ENCODE peak calls at places on chromosomes 7 and 10, in six cellular contexts. One of them, this sample, is unnamed.

GRCh38 chr10:132975976-132976682 is 33.8 kb upstream of the CFAP46 start:
- DNase-seq in K562: no peak
- DNase-seq in GM12878: no peak
- DNase-seq in endothelial cell of umbilical vein: no peak
- DNase-seq in HepG2: no peak
- DNase-seq in A549: no peak
- DNase-seq in this sample: no peak

GRCh38 chr7:116317907-116318306 is 107.6 kb downstream of the TES start:
- DNase-seq in HepG2: no peak
- DNase-seq in endothelial cell of umbilical vein: peak; percentile 26
- DNase-seq in GM12878: no peak
- DNase-seq in K562: no peak
- DNase-seq in A549: no peak
- DNase-seq in this sample: no peak

GRCh38 chr7:130446285-130446684 is 5.5 kb upstream of the CEP41 start:
- DNase-seq in A549: no peak
- DNase-seq in endothelial cell of umbilical vein: no peak
- DNase-seq in GM12878: no peak
- DNase-seq in K562: no peak
- DNase-seq in HepG2: no peak
- DNase-seq in this sample: no peak

GRCh38 chr10:59465089-59465488 is 102.7 kb upstream of the FAM13C start:
- DNase-seq in GM12878: no peak
- DNase-seq in K562: no peak
- DNase-seq in HepG2: peak; percentile 4
- DNase-seq in endothelial cell of umbilical vein: no peak
- DNase-seq in A549: peak; percentile 2
- DNase-seq in this sample: no peak

GRCh38 chr10:13587367-13587766 is 602 bp downstream of the PRPF18 start:
- DNase-seq in K562: peak; percentile 11
- DNase-seq in endothelial cell of umbilical vein: no peak
- DNase-seq in A549: no peak
- DNase-seq in HepG2: peak; percentile 6
- DNase-seq in GM12878: no peak
- DNase-seq in this sample: no peak

GRCh38 chr10:132135398-132135872 is 51.3 kb upstream of the DPYSL4 start:
- DNase-seq in GM12878: no peak
- DNase-seq in A549: no peak
- DNase-seq in K562: no peak
- DNase-seq in endothelial cell of umbilical vein: no peak
- DNase-seq in HepG2: no peak
- DNase-seq in this sample: no peak

GRCh38 chr7:10474048-10474447 is 499.6 kb upstream of the PHF14 start:
- DNase-seq in endothelial cell of umbilical vein: no peak
- DNase-seq in K562: no peak
- DNase-seq in GM12878: no peak
- DNase-seq in A549: peak; percentile 1
- DNase-seq in HepG2: peak; percentile 2
- DNase-seq in this sample: no peak

GRCh38 chr10:75599875-75600648 is 168.6 kb downstream of the LRMDA start:
- DNase-seq in HepG2: peak; percentile 67
- DNase-seq in GM12878: no peak
- DNase-seq in A549: no peak
- DNase-seq in endothelial cell of umbilical vein: no peak
- DNase-seq in K562: no peak
- DNase-seq in this sample: no peak

GRCh38 chr10:116892873-116893685 is 43.8 kb downstream of the ENO4 start:
- DNase-seq in HepG2: no peak
- DNase-seq in A549: no peak
- DNase-seq in K562: no peak
- DNase-seq in GM12878: no peak
- DNase-seq in endothelial cell of umbilical vein: peak; percentile 52
- DNase-seq in this sample: no peak

GRCh38 chr10:132808568-132809236 is 22.8 kb upstream of the NKX6-2 start:
- DNase-seq in endothelial cell of umbilical vein: no peak
- DNase-seq in GM12878: no peak
- DNase-seq in A549: no peak
- DNase-seq in K562: no peak
- DNase-seq in HepG2: no peak
- DNase-seq in this sample: no peak

GRCh38 chr10:127123626-127124025 is 72.8 kb downstream of the INSYN2A start:
- DNase-seq in endothelial cell of umbilical vein: no peak
- DNase-seq in A549: no peak
- DNase-seq in HepG2: no peak
- DNase-seq in GM12878: no peak
- DNase-seq in K562: no peak
- DNase-seq in this sample: no peak

GRCh38 chr10:89419548-89419947 is 5.2 kb downstream of the IFIT5 start:
- DNase-seq in K562: no peak
- DNase-seq in GM12878: no peak
- DNase-seq in A549: no peak
- DNase-seq in endothelial cell of umbilical vein: no peak
- DNase-seq in HepG2: no peak
- DNase-seq in this sample: peak; percentile 69

GRCh38 chr7:142898377-142899235 is 13.1 kb upstream of the TRPV6 start:
- DNase-seq in HepG2: no peak
- DNase-seq in endothelial cell of umbilical vein: no peak
- DNase-seq in K562: no peak
- DNase-seq in A549: no peak
- DNase-seq in GM12878: no peak
- DNase-seq in this sample: no peak

GRCh38 chr10:48801026-48801425 is 116.4 kb downstream of the WDFY4 start:
- DNase-seq in GM12878: no peak
- DNase-seq in A549: no peak
- DNase-seq in K562: no peak
- DNase-seq in endothelial cell of umbilical vein: peak; percentile 4
- DNase-seq in HepG2: no peak
- DNase-seq in this sample: no peak

GRCh38 chr10:71743866-71744265 is 24.3 kb upstream of the C10orf105 start:
- DNase-seq in K562: no peak
- DNase-seq in HepG2: no peak
- DNase-seq in endothelial cell of umbilical vein: no peak
- DNase-seq in GM12878: no peak
- DNase-seq in A549: no peak
- DNase-seq in this sample: no peak

GRCh38 chr7:73960548-73960947 is 67.4 kb upstream of the ELN start:
- DNase-seq in GM12878: no peak
- DNase-seq in HepG2: no peak
- DNase-seq in K562: no peak
- DNase-seq in A549: peak; percentile 38
- DNase-seq in endothelial cell of umbilical vein: no peak
- DNase-seq in this sample: peak; percentile 40

GRCh38 chr10:60497364-60497763 is 107.7 kb upstream of the ANK3 start:
- DNase-seq in K562: no peak
- DNase-seq in endothelial cell of umbilical vein: peak; percentile 40
- DNase-seq in A549: no peak
- DNase-seq in GM12878: no peak
- DNase-seq in HepG2: no peak
- DNase-seq in this sample: no peak

GRCh38 chr10:26840938-26841732 is 19.6 kb downstream of the ABI1 start:
- DNase-seq in K562: no peak
- DNase-seq in HepG2: no peak
- DNase-seq in endothelial cell of umbilical vein: peak; percentile 41
- DNase-seq in GM12878: no peak
- DNase-seq in A549: no peak
- DNase-seq in this sample: no peak

GRCh38 chr10:90470971-90471370 is 386.9 kb downstream of the HTR7 start:
- DNase-seq in HepG2: no peak
- DNase-seq in A549: no peak
- DNase-seq in endothelial cell of umbilical vein: no peak
- DNase-seq in K562: no peak
- DNase-seq in GM12878: no peak
- DNase-seq in this sample: no peak

GRCh38 chr7:32070406-32071360 is at the start of gene PDE1C:
- DNase-seq in HepG2: no peak
- DNase-seq in GM12878: no peak
- DNase-seq in A549: peak; percentile 30
- DNase-seq in endothelial cell of umbilical vein: no peak
- DNase-seq in K562: no peak
- DNase-seq in this sample: no peak

GRCh38 chr10:27383595-27384542 is 120.2 kb upstream of the RAB18 start:
- DNase-seq in HepG2: peak; percentile 38
- DNase-seq in K562: no peak
- DNase-seq in GM12878: no peak
- DNase-seq in endothelial cell of umbilical vein: peak; percentile 59
- DNase-seq in A549: peak; percentile 68
- DNase-seq in this sample: no peak

GRCh38 chr10:111319866-111320265 is 243.0 kb downstream of the ADRA2A start:
- DNase-seq in HepG2: no peak
- DNase-seq in endothelial cell of umbilical vein: no peak
- DNase-seq in A549: no peak
- DNase-seq in K562: no peak
- DNase-seq in GM12878: no peak
- DNase-seq in this sample: no peak

DNA sequence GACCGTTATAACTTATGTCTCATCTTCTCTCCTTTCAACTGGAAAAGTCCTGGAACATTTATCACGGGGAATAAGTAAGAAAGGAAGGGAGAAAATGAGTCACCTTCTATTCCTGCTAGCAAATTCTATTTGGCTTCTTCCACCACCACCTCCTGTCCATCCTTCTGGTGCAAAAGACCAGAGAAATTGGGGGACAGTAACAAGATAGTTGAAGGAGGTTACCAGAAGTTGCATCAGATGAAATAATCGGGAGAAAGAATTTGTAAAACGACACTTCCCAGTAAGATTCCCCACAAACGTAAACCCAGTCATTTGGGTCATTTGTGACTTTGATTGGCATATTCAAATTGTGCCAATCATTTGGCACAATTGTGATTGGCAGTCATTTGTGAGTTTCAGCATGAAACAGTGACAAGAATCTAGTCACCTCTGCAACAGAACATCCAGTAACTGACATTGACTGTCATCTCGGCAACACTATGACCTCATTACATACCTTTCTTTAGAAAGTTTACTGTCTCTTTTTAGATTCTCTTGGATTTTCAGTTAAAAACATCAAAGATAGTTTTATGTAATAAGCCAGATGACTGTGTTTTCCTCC is 51.3 kb upstream of the PIK3CG start:
- DNase-seq in endothelial cell of umbilical vein: peak; percentile 40
- DNase-seq in A549: no peak
- DNase-seq in GM12878: no peak
- DNase-seq in K562: no peak
- DNase-seq in HepG2: no peak
- DNase-seq in this sample: no peak
- TF ChIP-seq MAX in endothelial cell of umbilical vein: no peak
- TF ChIP-seq MAX in A549: no peak
- TF ChIP-seq MAX in GM12878: no peak
- TF ChIP-seq MAX in K562: no peak
- TF ChIP-seq MAX in HepG2: no peak
- TF ChIP-seq MAX in this sample: no peak

DNA sequence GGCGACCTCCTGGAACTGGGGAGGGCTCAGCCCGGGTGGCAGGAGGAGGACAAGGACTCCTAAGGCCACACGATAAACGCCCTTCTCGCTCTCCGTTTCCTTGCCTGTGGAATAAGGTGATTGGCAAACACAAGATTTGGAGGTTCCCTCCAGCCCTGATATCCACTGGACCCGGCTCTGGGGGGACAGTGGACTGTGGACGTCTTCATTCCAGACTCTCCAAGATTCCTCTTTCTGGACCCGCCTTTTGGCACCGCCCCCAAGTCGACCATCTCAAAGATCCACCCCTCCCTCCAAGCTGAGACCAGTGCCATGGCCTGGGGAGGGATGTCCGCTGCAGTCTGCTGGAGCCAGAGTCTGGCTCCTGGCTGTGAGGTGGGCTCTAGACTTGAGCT is 23.6 kb downstream of the ZNF783 start:
- DNase-seq in HepG2: no peak
- DNase-seq in A549: peak; percentile 15
- DNase-seq in endothelial cell of umbilical vein: peak; percentile 34
- DNase-seq in K562: no peak
- DNase-seq in GM12878: no peak
- DNase-seq in this sample: no peak
- TF ChIP-seq MYC in HepG2: no peak
- TF ChIP-seq MYC in A549: no peak
- TF ChIP-seq MYC in endothelial cell of umbilical vein: no peak
- TF ChIP-seq MYC in K562: no peak
- TF ChIP-seq MYC in GM12878: no peak
- TF ChIP-seq MYC in this sample: no peak

GRCh38 chr7:104923010-104923421 is 91.0 kb upstream of the KMT2E start:
- DNase-seq in HepG2: peak; percentile 84
- DNase-seq in endothelial cell of umbilical vein: peak; percentile 95
- DNase-seq in A549: peak; percentile 85
- DNase-seq in K562: peak; percentile 80
- DNase-seq in GM12878: peak; percentile 71
- DNase-seq in this sample: peak; percentile 93
- H3K4me3 ChIP-seq in HepG2: no peak overlapping the region
- H3K4me3 ChIP-seq in endothelial cell of umbilical vein: no peak overlapping the region
- H3K4me3 ChIP-seq in A549: no peak overlapping the region
- H3K4me3 ChIP-seq in K562: no peak overlapping the region
- H3K4me3 ChIP-seq in GM12878: no peak overlapping the region
- H3K4me3 ChIP-seq in this sample: no peak overlapping the region

GRCh38 chr7:2568521-2569223 is 9.9 kb downstream of the IQCE start:
- DNase-seq in K562: no peak
- DNase-seq in GM12878: no peak
- DNase-seq in A549: no peak
- DNase-seq in endothelial cell of umbilical vein: no peak
- DNase-seq in HepG2: no peak
- DNase-seq in this sample: no peak

GRCh38 chr7:2566348-2566889 is 7.6 kb downstream of the IQCE start:
- DNase-seq in K562: no peak
- DNase-seq in A549: no peak
- DNase-seq in endothelial cell of umbilical vein: no peak
- DNase-seq in GM12878: no peak
- DNase-seq in HepG2: no peak
- DNase-seq in this sample: no peak

GRCh38 chr7:2567663-2568238 is 9.0 kb downstream of the IQCE start:
- DNase-seq in HepG2: peak; percentile 42
- DNase-seq in A549: no peak
- DNase-seq in K562: peak; percentile 26
- DNase-seq in endothelial cell of umbilical vein: no peak
- DNase-seq in GM12878: no peak
- DNase-seq in this sample: peak; percentile 48

GRCh38 chr7:2564970-2565546 is 6.3 kb downstream of the IQCE start:
- DNase-seq in A549: no peak
- DNase-seq in endothelial cell of umbilical vein: no peak
- DNase-seq in K562: no peak
- DNase-seq in GM12878: no peak
- DNase-seq in HepG2: no peak
- DNase-seq in this sample: no peak

DNA sequence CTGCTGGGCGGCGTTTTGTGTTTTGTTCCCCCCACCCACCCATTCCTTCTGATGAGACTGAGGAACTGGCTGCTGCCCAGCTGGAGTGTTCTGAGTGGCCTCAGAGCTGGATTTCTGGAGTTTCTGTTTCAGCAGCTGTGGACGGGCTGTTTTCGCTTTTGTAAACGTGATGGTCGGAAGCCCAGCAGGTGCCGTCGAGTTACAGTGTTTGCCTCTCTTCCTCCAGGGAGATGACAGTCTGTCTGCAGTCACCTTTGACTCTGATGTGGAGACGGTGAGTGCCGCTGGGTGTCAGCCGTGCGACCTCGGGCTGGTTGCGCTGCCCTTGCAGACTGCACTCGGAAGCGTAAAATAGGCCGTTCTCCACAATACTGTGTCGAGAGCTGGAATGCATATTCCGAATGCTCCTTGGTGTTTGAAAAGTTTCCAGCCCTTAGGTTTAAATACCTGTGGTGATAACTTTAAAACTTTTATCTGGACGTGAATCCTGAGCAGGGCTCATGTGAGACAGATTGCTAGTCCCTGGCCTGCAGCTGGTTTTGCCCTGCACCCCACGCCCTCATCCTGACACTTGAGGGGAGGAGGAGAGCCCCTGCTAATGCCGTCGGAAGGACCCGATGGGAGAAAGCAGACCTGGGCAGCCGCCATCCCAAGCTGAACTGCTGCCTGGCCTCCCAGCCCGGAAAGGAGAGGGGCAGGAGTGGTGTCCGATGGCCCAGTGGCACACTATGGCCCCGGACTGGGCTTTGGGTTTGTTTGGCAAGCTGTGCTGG is 8.3 kb downstream of the IQCE start:
- DNase-seq in A549: no peak
- DNase-seq in GM12878: peak; percentile 66
- DNase-seq in endothelial cell of umbilical vein: no peak
- DNase-seq in HepG2: peak; percentile 56
- DNase-seq in K562: no peak
- DNase-seq in this sample: no peak
- TF ChIP-seq MAX in A549: no peak
- TF ChIP-seq MAX in GM12878: no peak
- TF ChIP-seq MAX in endothelial cell of umbilical vein: no peak
- TF ChIP-seq MAX in HepG2: no peak
- TF ChIP-seq MAX in K562: no peak
- TF ChIP-seq MAX in this sample: no peak